ENCODE peak calls at places on chromosomes 7 and 10, in nine cellular contexts. One of them, this sample, is unnamed.

GRCh38 chr10:121437596-121437995 is 160.6 kb downstream of the FGFR2 start:
- DNase-seq in mammary epithelial cell: no peak
- DNase-seq in stimulated activated CD4-positive, alpha-beta T cell treated with anti-CD3 and anti-CD28 coated beads, TNF-alpha, amount 100 ng/mL, for 24 hours: no peak
- DNase-seq in GM04504: no peak
- DNase-seq in HEK293T: no peak
- DNase-seq in CD4-positive, alpha-beta T cell: no peak
- DNase-seq in activated CD4-positive, CD25-positive, alpha-beta regulatory T cell: no peak
- DNase-seq in stimulated activated CD8-positive, alpha-beta memory T cell treated with anti-CD3 and anti-CD28 coated beads, Interleukin-4, amount 100 ng/mL, for 4 hours: no peak
- DNase-seq in fibroblast of the aortic adventitia: no peak
- DNase-seq in this sample: no peak

GRCh38 chr7:72211175-72211574 is 201.0 kb downstream of the CALN1 start:
- DNase-seq in GM04504: no peak
- DNase-seq in HEK293T: no peak
- DNase-seq in stimulated activated CD4-positive, alpha-beta T cell treated with anti-CD3 and anti-CD28 coated beads, TNF-alpha, amount 100 ng/mL, for 24 hours: no peak
- DNase-seq in activated CD4-positive, CD25-positive, alpha-beta regulatory T cell: no peak
- DNase-seq in fibroblast of the aortic adventitia: no peak
- DNase-seq in mammary epithelial cell: no peak
- DNase-seq in CD4-positive, alpha-beta T cell: no peak
- DNase-seq in stimulated activated CD8-positive, alpha-beta memory T cell treated with anti-CD3 and anti-CD28 coated beads, Interleukin-4, amount 100 ng/mL, for 4 hours: no peak
- DNase-seq in this sample: no peak

GRCh38 chr7:48244902-48245301 is 73.6 kb downstream of the ABCA13 start:
- DNase-seq in HEK293T: no peak
- DNase-seq in CD4-positive, alpha-beta T cell: no peak
- DNase-seq in GM04504: no peak
- DNase-seq in fibroblast of the aortic adventitia: peak
- DNase-seq in stimulated activated CD8-positive, alpha-beta memory T cell treated with anti-CD3 and anti-CD28 coated beads, Interleukin-4, amount 100 ng/mL, for 4 hours: no peak
- DNase-seq in mammary epithelial cell: peak
- DNase-seq in stimulated activated CD4-positive, alpha-beta T cell treated with anti-CD3 and anti-CD28 coated beads, TNF-alpha, amount 100 ng/mL, for 24 hours: no peak
- DNase-seq in activated CD4-positive, CD25-positive, alpha-beta regulatory T cell: no peak
- DNase-seq in this sample: no peak

GRCh38 chr10:83801983-83802382 is 337.3 kb upstream of the GHITM start:
- DNase-seq in CD4-positive, alpha-beta T cell: no peak
- DNase-seq in mammary epithelial cell: no peak
- DNase-seq in fibroblast of the aortic adventitia: no peak
- DNase-seq in stimulated activated CD8-positive, alpha-beta memory T cell treated with anti-CD3 and anti-CD28 coated beads, Interleukin-4, amount 100 ng/mL, for 4 hours: no peak
- DNase-seq in activated CD4-positive, CD25-positive, alpha-beta regulatory T cell: no peak
- DNase-seq in stimulated activated CD4-positive, alpha-beta T cell treated with anti-CD3 and anti-CD28 coated beads, TNF-alpha, amount 100 ng/mL, for 24 hours: no peak
- DNase-seq in GM04504: no peak
- DNase-seq in HEK293T: no peak
- DNase-seq in this sample: no peak

GRCh38 chr7:135414850-135415439 is 95.0 kb downstream of the CNOT4 start:
- DNase-seq in CD4-positive, alpha-beta T cell: no peak
- DNase-seq in stimulated activated CD8-positive, alpha-beta memory T cell treated with anti-CD3 and anti-CD28 coated beads, Interleukin-4, amount 100 ng/mL, for 4 hours: no peak
- DNase-seq in stimulated activated CD4-positive, alpha-beta T cell treated with anti-CD3 and anti-CD28 coated beads, TNF-alpha, amount 100 ng/mL, for 24 hours: no peak
- DNase-seq in HEK293T: peak
- DNase-seq in fibroblast of the aortic adventitia: peak
- DNase-seq in mammary epithelial cell: peak
- DNase-seq in GM04504: peak
- DNase-seq in activated CD4-positive, CD25-positive, alpha-beta regulatory T cell: no peak
- DNase-seq in this sample: no peak

GRCh38 chr10:123847686-123848432 is 43.7 kb downstream of the CPXM2 start:
- DNase-seq in HEK293T: no peak
- DNase-seq in fibroblast of the aortic adventitia: peak
- DNase-seq in stimulated activated CD4-positive, alpha-beta T cell treated with anti-CD3 and anti-CD28 coated beads, TNF-alpha, amount 100 ng/mL, for 24 hours: no peak
- DNase-seq in activated CD4-positive, CD25-positive, alpha-beta regulatory T cell: no peak
- DNase-seq in mammary epithelial cell: peak
- DNase-seq in stimulated activated CD8-positive, alpha-beta memory T cell treated with anti-CD3 and anti-CD28 coated beads, Interleukin-4, amount 100 ng/mL, for 4 hours: no peak
- DNase-seq in GM04504: peak
- DNase-seq in CD4-positive, alpha-beta T cell: no peak
- DNase-seq in this sample: no peak

GRCh38 chr7:30241767-30242166 is 42.6 kb upstream of the ZNRF2 start:
- DNase-seq in CD4-positive, alpha-beta T cell: no peak
- DNase-seq in fibroblast of the aortic adventitia: peak
- DNase-seq in stimulated activated CD4-positive, alpha-beta T cell treated with anti-CD3 and anti-CD28 coated beads, TNF-alpha, amount 100 ng/mL, for 24 hours: no peak
- DNase-seq in mammary epithelial cell: peak
- DNase-seq in activated CD4-positive, CD25-positive, alpha-beta regulatory T cell: no peak
- DNase-seq in GM04504: no peak
- DNase-seq in stimulated activated CD8-positive, alpha-beta memory T cell treated with anti-CD3 and anti-CD28 coated beads, Interleukin-4, amount 100 ng/mL, for 4 hours: no peak
- DNase-seq in HEK293T: no peak
- DNase-seq in this sample: no peak

GRCh38 chr10:116974442-116975005 is 30.5 kb downstream of the SHTN1 start:
- DNase-seq in GM04504: peak
- DNase-seq in stimulated activated CD8-positive, alpha-beta memory T cell treated with anti-CD3 and anti-CD28 coated beads, Interleukin-4, amount 100 ng/mL, for 4 hours: no peak
- DNase-seq in mammary epithelial cell: peak
- DNase-seq in HEK293T: no peak
- DNase-seq in activated CD4-positive, CD25-positive, alpha-beta regulatory T cell: no peak
- DNase-seq in fibroblast of the aortic adventitia: peak
- DNase-seq in CD4-positive, alpha-beta T cell: no peak
- DNase-seq in stimulated activated CD4-positive, alpha-beta T cell treated with anti-CD3 and anti-CD28 coated beads, TNF-alpha, amount 100 ng/mL, for 24 hours: no peak
- DNase-seq in this sample: no peak

GRCh38 chr10:33071857-33072256 is 113.8 kb upstream of the ITGB1 start:
- DNase-seq in CD4-positive, alpha-beta T cell: no peak
- DNase-seq in activated CD4-positive, CD25-positive, alpha-beta regulatory T cell: no peak
- DNase-seq in stimulated activated CD4-positive, alpha-beta T cell treated with anti-CD3 and anti-CD28 coated beads, TNF-alpha, amount 100 ng/mL, for 24 hours: no peak
- DNase-seq in fibroblast of the aortic adventitia: no peak
- DNase-seq in stimulated activated CD8-positive, alpha-beta memory T cell treated with anti-CD3 and anti-CD28 coated beads, Interleukin-4, amount 100 ng/mL, for 4 hours: no peak
- DNase-seq in mammary epithelial cell: no peak
- DNase-seq in GM04504: no peak
- DNase-seq in HEK293T: no peak
- DNase-seq in this sample: no peak

GRCh38 chr10:6522230-6522629 is 57.8 kb downstream of the PRKCQ start:
- DNase-seq in stimulated activated CD4-positive, alpha-beta T cell treated with anti-CD3 and anti-CD28 coated beads, TNF-alpha, amount 100 ng/mL, for 24 hours: no peak
- DNase-seq in fibroblast of the aortic adventitia: no peak
- DNase-seq in mammary epithelial cell: peak
- DNase-seq in GM04504: no peak
- DNase-seq in activated CD4-positive, CD25-positive, alpha-beta regulatory T cell: no peak
- DNase-seq in stimulated activated CD8-positive, alpha-beta memory T cell treated with anti-CD3 and anti-CD28 coated beads, Interleukin-4, amount 100 ng/mL, for 4 hours: no peak
- DNase-seq in CD4-positive, alpha-beta T cell: no peak
- DNase-seq in HEK293T: no peak
- DNase-seq in this sample: no peak

GRCh38 chr10:1685671-1686450 is 51.5 kb downstream of the ADARB2 start:
- DNase-seq in HEK293T: no peak
- DNase-seq in stimulated activated CD8-positive, alpha-beta memory T cell treated with anti-CD3 and anti-CD28 coated beads, Interleukin-4, amount 100 ng/mL, for 4 hours: no peak
- DNase-seq in activated CD4-positive, CD25-positive, alpha-beta regulatory T cell: no peak
- DNase-seq in mammary epithelial cell: no peak
- DNase-seq in stimulated activated CD4-positive, alpha-beta T cell treated with anti-CD3 and anti-CD28 coated beads, TNF-alpha, amount 100 ng/mL, for 24 hours: no peak
- DNase-seq in fibroblast of the aortic adventitia: no peak
- DNase-seq in CD4-positive, alpha-beta T cell: no peak
- DNase-seq in GM04504: no peak
- DNase-seq in this sample: no peak

GRCh38 chr7:91915401-91916067 is 25.1 kb upstream of the AKAP9 start:
- DNase-seq in fibroblast of the aortic adventitia: peak
- DNase-seq in CD4-positive, alpha-beta T cell: no peak
- DNase-seq in stimulated activated CD4-positive, alpha-beta T cell treated with anti-CD3 and anti-CD28 coated beads, TNF-alpha, amount 100 ng/mL, for 24 hours: no peak
- DNase-seq in GM04504: no peak
- DNase-seq in stimulated activated CD8-positive, alpha-beta memory T cell treated with anti-CD3 and anti-CD28 coated beads, Interleukin-4, amount 100 ng/mL, for 4 hours: no peak
- DNase-seq in HEK293T: no peak
- DNase-seq in mammary epithelial cell: no peak
- DNase-seq in activated CD4-positive, CD25-positive, alpha-beta regulatory T cell: no peak
- DNase-seq in this sample: no peak

GRCh38 chr10:73205956-73206355 is 38.0 kb downstream of the FAM149B1 start:
- DNase-seq in activated CD4-positive, CD25-positive, alpha-beta regulatory T cell: no peak
- DNase-seq in stimulated activated CD8-positive, alpha-beta memory T cell treated with anti-CD3 and anti-CD28 coated beads, Interleukin-4, amount 100 ng/mL, for 4 hours: no peak
- DNase-seq in HEK293T: no peak
- DNase-seq in fibroblast of the aortic adventitia: no peak
- DNase-seq in GM04504: no peak
- DNase-seq in CD4-positive, alpha-beta T cell: no peak
- DNase-seq in stimulated activated CD4-positive, alpha-beta T cell treated with anti-CD3 and anti-CD28 coated beads, TNF-alpha, amount 100 ng/mL, for 24 hours: no peak
- DNase-seq in mammary epithelial cell: no peak
- DNase-seq in this sample: no peak

GRCh38 chr7:135670179-135670578 is 7.9 kb downstream of the STMP1 start:
- DNase-seq in mammary epithelial cell: peak
- DNase-seq in GM04504: peak
- DNase-seq in activated CD4-positive, CD25-positive, alpha-beta regulatory T cell: no peak
- DNase-seq in HEK293T: no peak
- DNase-seq in CD4-positive, alpha-beta T cell: no peak
- DNase-seq in fibroblast of the aortic adventitia: peak
- DNase-seq in stimulated activated CD8-positive, alpha-beta memory T cell treated with anti-CD3 and anti-CD28 coated beads, Interleukin-4, amount 100 ng/mL, for 4 hours: no peak
- DNase-seq in stimulated activated CD4-positive, alpha-beta T cell treated with anti-CD3 and anti-CD28 coated beads, TNF-alpha, amount 100 ng/mL, for 24 hours: no peak
- DNase-seq in this sample: no peak

GRCh38 chr7:99224263-99224947 is 16.5 kb upstream of the KPNA7 start:
- DNase-seq in mammary epithelial cell: peak
- DNase-seq in fibroblast of the aortic adventitia: peak
- DNase-seq in stimulated activated CD4-positive, alpha-beta T cell treated with anti-CD3 and anti-CD28 coated beads, TNF-alpha, amount 100 ng/mL, for 24 hours: no peak
- DNase-seq in CD4-positive, alpha-beta T cell: no peak
- DNase-seq in HEK293T: no peak
- DNase-seq in activated CD4-positive, CD25-positive, alpha-beta regulatory T cell: no peak
- DNase-seq in stimulated activated CD8-positive, alpha-beta memory T cell treated with anti-CD3 and anti-CD28 coated beads, Interleukin-4, amount 100 ng/mL, for 4 hours: no peak
- DNase-seq in GM04504: no peak
- DNase-seq in this sample: no peak

GRCh38 chr10:130354976-130355795 is 219.0 kb downstream of the GLRX3 start:
- DNase-seq in activated CD4-positive, CD25-positive, alpha-beta regulatory T cell: no peak
- DNase-seq in stimulated activated CD8-positive, alpha-beta memory T cell treated with anti-CD3 and anti-CD28 coated beads, Interleukin-4, amount 100 ng/mL, for 4 hours: no peak
- DNase-seq in fibroblast of the aortic adventitia: no peak
- DNase-seq in CD4-positive, alpha-beta T cell: no peak
- DNase-seq in stimulated activated CD4-positive, alpha-beta T cell treated with anti-CD3 and anti-CD28 coated beads, TNF-alpha, amount 100 ng/mL, for 24 hours: no peak
- DNase-seq in GM04504: no peak
- DNase-seq in HEK293T: no peak
- DNase-seq in mammary epithelial cell: no peak
- DNase-seq in this sample: no peak

GRCh38 chr10:60809157-60809556 is 30.9 kb downstream of the CDK1 start:
- DNase-seq in CD4-positive, alpha-beta T cell: no peak
- DNase-seq in GM04504: peak
- DNase-seq in HEK293T: no peak
- DNase-seq in activated CD4-positive, CD25-positive, alpha-beta regulatory T cell: no peak
- DNase-seq in fibroblast of the aortic adventitia: peak
- DNase-seq in stimulated activated CD4-positive, alpha-beta T cell treated with anti-CD3 and anti-CD28 coated beads, TNF-alpha, amount 100 ng/mL, for 24 hours: no peak
- DNase-seq in stimulated activated CD8-positive, alpha-beta memory T cell treated with anti-CD3 and anti-CD28 coated beads, Interleukin-4, amount 100 ng/mL, for 4 hours: no peak
- DNase-seq in mammary epithelial cell: peak
- DNase-seq in this sample: no peak

GRCh38 chr10:43124574-43125273 is 13.5 kb upstream of the CSGALNACT2 start:
- DNase-seq in fibroblast of the aortic adventitia: no peak
- DNase-seq in activated CD4-positive, CD25-positive, alpha-beta regulatory T cell: no peak
- DNase-seq in GM04504: no peak
- DNase-seq in HEK293T: no peak
- DNase-seq in mammary epithelial cell: no peak
- DNase-seq in stimulated activated CD8-positive, alpha-beta memory T cell treated with anti-CD3 and anti-CD28 coated beads, Interleukin-4, amount 100 ng/mL, for 4 hours: no peak
- DNase-seq in stimulated activated CD4-positive, alpha-beta T cell treated with anti-CD3 and anti-CD28 coated beads, TNF-alpha, amount 100 ng/mL, for 24 hours: no peak
- DNase-seq in CD4-positive, alpha-beta T cell: no peak
- DNase-seq in this sample: no peak

GRCh38 chr10:122990278-122990677 is 10.1 kb downstream of the PSTK start:
- DNase-seq in fibroblast of the aortic adventitia: no peak
- DNase-seq in CD4-positive, alpha-beta T cell: no peak
- DNase-seq in mammary epithelial cell: no peak
- DNase-seq in GM04504: no peak
- DNase-seq in activated CD4-positive, CD25-positive, alpha-beta regulatory T cell: no peak
- DNase-seq in stimulated activated CD4-positive, alpha-beta T cell treated with anti-CD3 and anti-CD28 coated beads, TNF-alpha, amount 100 ng/mL, for 24 hours: no peak
- DNase-seq in stimulated activated CD8-positive, alpha-beta memory T cell treated with anti-CD3 and anti-CD28 coated beads, Interleukin-4, amount 100 ng/mL, for 4 hours: no peak
- DNase-seq in HEK293T: no peak
- DNase-seq in this sample: no peak

GRCh38 chr10:3935141-3935540 is 150.1 kb upstream of the KLF6 start:
- DNase-seq in mammary epithelial cell: peak
- DNase-seq in HEK293T: no peak
- DNase-seq in fibroblast of the aortic adventitia: peak
- DNase-seq in GM04504: peak
- DNase-seq in stimulated activated CD4-positive, alpha-beta T cell treated with anti-CD3 and anti-CD28 coated beads, TNF-alpha, amount 100 ng/mL, for 24 hours: peak
- DNase-seq in CD4-positive, alpha-beta T cell: no peak
- DNase-seq in stimulated activated CD8-positive, alpha-beta memory T cell treated with anti-CD3 and anti-CD28 coated beads, Interleukin-4, amount 100 ng/mL, for 4 hours: no peak
- DNase-seq in activated CD4-positive, CD25-positive, alpha-beta regulatory T cell: no peak
- DNase-seq in this sample: peak

GRCh38 chr10:44245601-44245938 is 139.3 kb downstream of the CXCL12 start:
- DNase-seq in HEK293T: no peak
- DNase-seq in stimulated activated CD4-positive, alpha-beta T cell treated with anti-CD3 and anti-CD28 coated beads, TNF-alpha, amount 100 ng/mL, for 24 hours: no peak
- DNase-seq in stimulated activated CD8-positive, alpha-beta memory T cell treated with anti-CD3 and anti-CD28 coated beads, Interleukin-4, amount 100 ng/mL, for 4 hours: no peak
- DNase-seq in activated CD4-positive, CD25-positive, alpha-beta regulatory T cell: no peak
- DNase-seq in CD4-positive, alpha-beta T cell: no peak
- DNase-seq in GM04504: no peak
- DNase-seq in fibroblast of the aortic adventitia: peak
- DNase-seq in mammary epithelial cell: no peak
- DNase-seq in this sample: no peak

This sample was measured in T follicular helper cell.